ENCODE peak calls at places on chromosomes 12 and 14, in ten cellular contexts. One of them, this sample, is unnamed.

GRCh38 chr12:46430340-46430948 is 57.9 kb upstream of the SLC38A2 start:
- DNase-seq in lower lobe of right lung: no peak
- DNase-seq in hepatocyte: peak
- DNase-seq in small intestine: peak
- DNase-seq in body of pancreas: no peak
- DNase-seq in Panc1: peak
- DNase-seq in neural progenitor cell: no peak
- DNase-seq in A549: peak
- DNase-seq in left lung: no peak
- DNase-seq in OCI-LY7: no peak
- DNase-seq in this sample: no peak

GRCh38 chr12:13000616-13000934 is 510 bp upstream of the HEBP1 start:
- DNase-seq in lower lobe of right lung: no peak
- DNase-seq in hepatocyte: no peak
- DNase-seq in small intestine: no peak
- DNase-seq in body of pancreas: no peak
- DNase-seq in Panc1: no peak
- DNase-seq in neural progenitor cell: peak
- DNase-seq in A549: peak
- DNase-seq in left lung: no peak
- DNase-seq in OCI-LY7: no peak
- DNase-seq in this sample: no peak

GRCh38 chr12:12441891-12442461 is 85.1 kb downstream of the BORCS5 start:
- DNase-seq in lower lobe of right lung: no peak
- DNase-seq in hepatocyte: peak
- DNase-seq in small intestine: peak
- DNase-seq in body of pancreas: no peak
- DNase-seq in Panc1: no peak
- DNase-seq in neural progenitor cell: no peak
- DNase-seq in A549: no peak
- DNase-seq in left lung: no peak
- DNase-seq in OCI-LY7: no peak
- DNase-seq in this sample: no peak

GRCh38 chr14:54475187-54475881 is 13.4 kb downstream of the GMFB start:
- DNase-seq in lower lobe of right lung: no peak
- DNase-seq in hepatocyte: no peak
- DNase-seq in small intestine: no peak
- DNase-seq in body of pancreas: no peak
- DNase-seq in Panc1: no peak
- DNase-seq in neural progenitor cell: no peak
- DNase-seq in A549: no peak
- DNase-seq in left lung: no peak
- DNase-seq in OCI-LY7: no peak
- DNase-seq in this sample: no peak

GRCh38 chr14:32311294-32312009 is 17.6 kb upstream of the AKAP6 start:
- DNase-seq in lower lobe of right lung: no peak
- DNase-seq in hepatocyte: no peak
- DNase-seq in small intestine: no peak
- DNase-seq in body of pancreas: no peak
- DNase-seq in Panc1: no peak
- DNase-seq in neural progenitor cell: no peak
- DNase-seq in A549: no peak
- DNase-seq in left lung: no peak
- DNase-seq in OCI-LY7: no peak
- DNase-seq in this sample: no peak

GRCh38 chr14:83251402-83251801 is 1717.7 kb upstream of the SEL1L start:
- DNase-seq in lower lobe of right lung: no peak
- DNase-seq in hepatocyte: no peak
- DNase-seq in small intestine: no peak
- DNase-seq in body of pancreas: no peak
- DNase-seq in Panc1: no peak
- DNase-seq in neural progenitor cell: no peak
- DNase-seq in A549: no peak
- DNase-seq in left lung: no peak
- DNase-seq in OCI-LY7: no peak
- DNase-seq in this sample: no peak

GRCh38 chr12:91951571-91951970 is 194.1 kb downstream of the BTG1 start:
- DNase-seq in lower lobe of right lung: no peak
- DNase-seq in hepatocyte: no peak
- DNase-seq in small intestine: no peak
- DNase-seq in body of pancreas: no peak
- DNase-seq in Panc1: no peak
- DNase-seq in neural progenitor cell: no peak
- DNase-seq in A549: peak
- DNase-seq in left lung: no peak
- DNase-seq in OCI-LY7: no peak
- DNase-seq in this sample: no peak

GRCh38 chr12:50362671-50363070 is 33.7 kb downstream of the FAM186A start:
- DNase-seq in lower lobe of right lung: no peak
- DNase-seq in hepatocyte: no peak
- DNase-seq in small intestine: no peak
- DNase-seq in body of pancreas: no peak
- DNase-seq in Panc1: no peak
- DNase-seq in neural progenitor cell: no peak
- DNase-seq in A549: no peak
- DNase-seq in left lung: no peak
- DNase-seq in OCI-LY7: no peak
- DNase-seq in this sample: no peak

GRCh38 chr14:75132374-75133086 is 5.7 kb upstream of the NEK9 start:
- DNase-seq in lower lobe of right lung: no peak
- DNase-seq in hepatocyte: peak
- DNase-seq in small intestine: peak
- DNase-seq in body of pancreas: peak
- DNase-seq in Panc1: peak
- DNase-seq in neural progenitor cell: peak
- DNase-seq in A549: peak
- DNase-seq in left lung: no peak
- DNase-seq in OCI-LY7: peak
- DNase-seq in this sample: no peak

GRCh38 chr12:53220857-53221202 is 11.2 kb downstream of the RARG start:
- DNase-seq in lower lobe of right lung: peak
- DNase-seq in hepatocyte: peak
- DNase-seq in small intestine: peak
- DNase-seq in body of pancreas: peak
- DNase-seq in Panc1: no peak
- DNase-seq in neural progenitor cell: peak
- DNase-seq in A549: peak
- DNase-seq in left lung: peak
- DNase-seq in OCI-LY7: peak
- DNase-seq in this sample: peak

GRCh38 chr12:115799610-115800009 is 477.9 kb downstream of the MED13L start:
- DNase-seq in lower lobe of right lung: no peak
- DNase-seq in hepatocyte: no peak
- DNase-seq in small intestine: no peak
- DNase-seq in body of pancreas: no peak
- DNase-seq in Panc1: no peak
- DNase-seq in neural progenitor cell: no peak
- DNase-seq in A549: no peak
- DNase-seq in left lung: no peak
- DNase-seq in OCI-LY7: no peak
- DNase-seq in this sample: no peak

GRCh38 chr12:110174373-110174996 is 50.3 kb downstream of the IFT81 start:
- DNase-seq in lower lobe of right lung: no peak
- DNase-seq in hepatocyte: no peak
- DNase-seq in small intestine: peak
- DNase-seq in body of pancreas: no peak
- DNase-seq in Panc1: no peak
- DNase-seq in neural progenitor cell: no peak
- DNase-seq in A549: no peak
- DNase-seq in left lung: no peak
- DNase-seq in OCI-LY7: no peak
- DNase-seq in this sample: no peak

GRCh38 chr12:9039397-9039977 is 50.1 kb downstream of the KLRG1 start:
- DNase-seq in lower lobe of right lung: no peak
- DNase-seq in hepatocyte: peak
- DNase-seq in small intestine: peak
- DNase-seq in body of pancreas: no peak
- DNase-seq in Panc1: peak
- DNase-seq in neural progenitor cell: peak
- DNase-seq in A549: peak
- DNase-seq in left lung: no peak
- DNase-seq in OCI-LY7: peak
- DNase-seq in this sample: no peak

GRCh38 chr14:36281309-36281708 is 39.1 kb downstream of the MBIP start:
- DNase-seq in lower lobe of right lung: no peak
- DNase-seq in hepatocyte: no peak
- DNase-seq in small intestine: no peak
- DNase-seq in body of pancreas: no peak
- DNase-seq in Panc1: no peak
- DNase-seq in neural progenitor cell: no peak
- DNase-seq in A549: no peak
- DNase-seq in left lung: no peak
- DNase-seq in OCI-LY7: no peak
- DNase-seq in this sample: no peak

GRCh38 chr12:6225630-6226001 is 25.4 kb downstream of the CD9 start:
- DNase-seq in lower lobe of right lung: no peak
- DNase-seq in hepatocyte: peak
- DNase-seq in small intestine: no peak
- DNase-seq in body of pancreas: no peak
- DNase-seq in Panc1: no peak
- DNase-seq in neural progenitor cell: no peak
- DNase-seq in A549: no peak
- DNase-seq in left lung: no peak
- DNase-seq in OCI-LY7: no peak
- DNase-seq in this sample: no peak

GRCh38 chr14:104552738-104553125 is 26.8 kb upstream of the C14orf180 start:
- DNase-seq in lower lobe of right lung: peak
- DNase-seq in hepatocyte: no peak
- DNase-seq in small intestine: no peak
- DNase-seq in body of pancreas: no peak
- DNase-seq in Panc1: no peak
- DNase-seq in neural progenitor cell: no peak
- DNase-seq in A549: no peak
- DNase-seq in left lung: peak
- DNase-seq in OCI-LY7: no peak
- DNase-seq in this sample: no peak

DNA sequence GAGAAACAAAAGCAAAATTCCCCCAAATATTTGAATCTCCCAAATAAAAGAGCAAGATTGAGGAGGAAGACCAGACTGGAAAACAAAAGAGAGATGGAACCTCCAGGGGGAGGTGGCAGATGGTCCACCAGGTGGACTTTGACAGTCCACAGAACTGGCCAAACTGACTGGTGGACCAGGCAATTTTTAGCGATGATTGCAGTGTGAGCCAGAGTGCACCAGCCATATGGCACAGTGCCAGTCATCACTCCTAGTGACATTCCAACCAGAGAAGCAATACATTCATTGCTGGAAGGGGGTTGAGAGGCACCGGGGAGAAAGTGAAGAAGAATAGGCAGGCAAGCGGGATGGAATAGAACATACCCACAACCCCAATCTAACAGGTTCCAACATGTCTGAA is 182.9 kb downstream of the EXOC5 start:
- DNase-seq in lower lobe of right lung: no peak
- DNase-seq in hepatocyte: no peak
- DNase-seq in small intestine: no peak
- DNase-seq in body of pancreas: no peak
- DNase-seq in Panc1: no peak
- DNase-seq in neural progenitor cell: no peak
- DNase-seq in A549: no peak
- DNase-seq in left lung: no peak
- DNase-seq in OCI-LY7: no peak
- DNase-seq in this sample: no peak
- H3K27ac ChIP-seq in lower lobe of right lung: no peak
- H3K27ac ChIP-seq in hepatocyte: no peak
- H3K27ac ChIP-seq in small intestine: no peak
- H3K27ac ChIP-seq in body of pancreas: no peak
- H3K27ac ChIP-seq in Panc1: no peak
- H3K27ac ChIP-seq in neural progenitor cell: no peak
- H3K27ac ChIP-seq in A549: no peak
- H3K27ac ChIP-seq in left lung: no peak
- H3K27ac ChIP-seq in OCI-LY7: no peak
- H3K27ac ChIP-seq in this sample: no peak

GRCh38 chr12:102763016-102763415 is 154.0 kb downstream of the PAH start:
- DNase-seq in lower lobe of right lung: no peak
- DNase-seq in hepatocyte: no peak
- DNase-seq in small intestine: no peak
- DNase-seq in body of pancreas: no peak
- DNase-seq in Panc1: no peak
- DNase-seq in neural progenitor cell: no peak
- DNase-seq in A549: no peak
- DNase-seq in left lung: no peak
- DNase-seq in OCI-LY7: no peak
- DNase-seq in this sample: no peak
- H3K4me3 ChIP-seq in lower lobe of right lung: no peak
- H3K4me3 ChIP-seq in hepatocyte: no peak
- H3K4me3 ChIP-seq in small intestine: no peak
- H3K4me3 ChIP-seq in body of pancreas: no peak
- H3K4me3 ChIP-seq in Panc1: no peak
- H3K4me3 ChIP-seq in neural progenitor cell: no peak
- H3K4me3 ChIP-seq in A549: no peak
- H3K4me3 ChIP-seq in left lung: no peak
- H3K4me3 ChIP-seq in OCI-LY7: no peak
- H3K4me3 ChIP-seq in this sample: no peak

GRCh38 chr12:57096099-57096572 is 7.2 kb downstream of the NAB2 start:
- DNase-seq in lower lobe of right lung: no peak
- DNase-seq in hepatocyte: peak
- DNase-seq in small intestine: peak
- DNase-seq in body of pancreas: no peak
- DNase-seq in Panc1: no peak
- DNase-seq in neural progenitor cell: no peak
- DNase-seq in A549: no peak
- DNase-seq in left lung: no peak
- DNase-seq in OCI-LY7: no peak
- DNase-seq in this sample: no peak
- H3K27ac ChIP-seq in lower lobe of right lung: peak
- H3K27ac ChIP-seq in hepatocyte: peak
- H3K27ac ChIP-seq in small intestine: no peak
- H3K27ac ChIP-seq in body of pancreas: no peak
- H3K27ac ChIP-seq in Panc1: no peak
- H3K27ac ChIP-seq in neural progenitor cell: no peak
- H3K27ac ChIP-seq in A549: no peak
- H3K27ac ChIP-seq in left lung: no peak
- H3K27ac ChIP-seq in OCI-LY7: no peak
- H3K27ac ChIP-seq in this sample: no peak

DNA sequence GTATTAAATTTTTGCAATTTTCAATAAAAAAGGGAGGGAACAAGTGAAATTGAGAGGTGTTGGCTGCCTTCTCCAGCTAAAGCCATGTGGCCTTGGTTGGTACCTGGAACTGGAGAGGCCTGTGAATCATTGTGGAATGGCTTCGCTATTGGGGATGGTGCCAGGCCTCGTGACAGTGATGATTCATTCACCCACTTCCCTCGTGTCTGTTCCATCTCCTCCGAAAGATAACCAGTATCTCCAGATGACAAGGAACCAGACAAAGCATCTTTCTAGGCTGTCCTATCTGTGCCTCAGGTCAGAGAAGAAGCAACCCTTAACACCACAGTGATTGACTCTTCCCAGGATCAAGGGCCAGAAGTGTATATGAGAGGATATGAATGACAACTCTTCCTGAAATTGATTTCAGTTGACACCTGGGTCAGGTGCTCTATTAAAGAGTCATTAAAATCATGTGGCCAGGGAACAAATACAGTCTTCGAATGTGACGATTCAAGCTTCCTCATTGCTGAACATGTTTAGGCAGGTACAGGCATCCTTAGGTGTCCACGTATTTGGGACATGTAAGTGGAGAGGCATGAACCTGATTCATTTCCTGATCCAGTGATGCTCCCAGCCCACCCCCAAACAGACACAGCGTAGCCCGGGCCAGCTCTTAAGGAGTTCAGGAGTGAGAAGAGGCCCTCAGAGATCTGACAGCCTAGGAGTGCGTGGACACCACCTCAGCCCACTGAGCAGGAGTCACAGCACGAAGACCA is at the start of gene RNASE7:
- DNase-seq in lower lobe of right lung: no peak
- DNase-seq in hepatocyte: no peak
- DNase-seq in small intestine: no peak
- DNase-seq in body of pancreas: no peak
- DNase-seq in Panc1: no peak
- DNase-seq in neural progenitor cell: no peak
- DNase-seq in A549: no peak
- DNase-seq in left lung: no peak
- DNase-seq in OCI-LY7: no peak
- DNase-seq in this sample: no peak
- H3K4me3 ChIP-seq in lower lobe of right lung: no peak
- H3K4me3 ChIP-seq in hepatocyte: no peak
- H3K4me3 ChIP-seq in small intestine: no peak
- H3K4me3 ChIP-seq in body of pancreas: no peak
- H3K4me3 ChIP-seq in Panc1: no peak
- H3K4me3 ChIP-seq in neural progenitor cell: no peak
- H3K4me3 ChIP-seq in A549: no peak
- H3K4me3 ChIP-seq in left lung: no peak
- H3K4me3 ChIP-seq in OCI-LY7: no peak
- H3K4me3 ChIP-seq in this sample: no peak